ENCODE peak calls at places on chromosomes 2 and 18, in seven cellular contexts. One of them, this sample, is unnamed.

GRCh38 chr2:70962211-70962884 is 16.1 kb upstream of the ANKRD53 start:
- DNase-seq in bronchial epithelial cell: no peak
- DNase-seq in uterus: no peak
- DNase-seq in HCT116: no peak
- DNase-seq in GM20000: no peak
- DNase-seq in AG04449: no peak
- DNase-seq in choroid plexus epithelial cell: no peak
- DNase-seq in this sample: no peak

GRCh38 chr2:206045251-206045650 is 40.7 kb downstream of the INO80D start:
- DNase-seq in bronchial epithelial cell: no peak
- DNase-seq in uterus: no peak
- DNase-seq in HCT116: no peak
- DNase-seq in AG04449: peak
- DNase-seq in choroid plexus epithelial cell: peak
- DNase-seq in GM20000: no peak
- DNase-seq in this sample: no peak

GRCh38 chr2:230326453-230327417 is at the start of gene SP140L:
- DNase-seq in uterus: peak
- DNase-seq in choroid plexus epithelial cell: peak
- DNase-seq in HCT116: peak
- DNase-seq in AG04449: peak
- DNase-seq in GM20000: peak
- DNase-seq in bronchial epithelial cell: peak
- DNase-seq in this sample: peak

GRCh38 chr2:134365356-134365755 is 111.5 kb downstream of the MGAT5 start:
- DNase-seq in AG04449: no peak
- DNase-seq in GM20000: no peak
- DNase-seq in HCT116: peak
- DNase-seq in bronchial epithelial cell: no peak
- DNase-seq in uterus: no peak
- DNase-seq in choroid plexus epithelial cell: peak
- DNase-seq in this sample: no peak

GRCh38 chr2:96142217-96143113 is 2.8 kb downstream of the DUSP2 start:
- DNase-seq in bronchial epithelial cell: no peak
- DNase-seq in GM20000: peak
- DNase-seq in uterus: no peak
- DNase-seq in HCT116: no peak
- DNase-seq in AG04449: no peak
- DNase-seq in choroid plexus epithelial cell: no peak
- DNase-seq in this sample: peak

GRCh38 chr2:73176205-73176880 is 26.0 kb upstream of the NOTO start:
- DNase-seq in uterus: peak
- DNase-seq in AG04449: no peak
- DNase-seq in choroid plexus epithelial cell: peak
- DNase-seq in bronchial epithelial cell: no peak
- DNase-seq in GM20000: peak
- DNase-seq in HCT116: no peak
- DNase-seq in this sample: peak

GRCh38 chr18:44458777-44459176 is 221.9 kb upstream of the SETBP1 start:
- DNase-seq in AG04449: peak
- DNase-seq in choroid plexus epithelial cell: peak
- DNase-seq in uterus: no peak
- DNase-seq in bronchial epithelial cell: peak
- DNase-seq in HCT116: no peak
- DNase-seq in GM20000: no peak
- DNase-seq in this sample: no peak

GRCh38 chr2:149329068-149329467 is 1.3 kb upstream of the LYPD6 start:
- DNase-seq in GM20000: no peak
- DNase-seq in choroid plexus epithelial cell: no peak
- DNase-seq in bronchial epithelial cell: no peak
- DNase-seq in AG04449: no peak
- DNase-seq in HCT116: peak
- DNase-seq in uterus: no peak
- DNase-seq in this sample: no peak

GRCh38 chr2:19936979-19937378 is 35.2 kb upstream of the TTC32 start:
- DNase-seq in choroid plexus epithelial cell: no peak
- DNase-seq in uterus: no peak
- DNase-seq in HCT116: no peak
- DNase-seq in AG04449: no peak
- DNase-seq in bronchial epithelial cell: no peak
- DNase-seq in GM20000: no peak
- DNase-seq in this sample: no peak

GRCh38 chr2:145258903-145259579 is 739.1 kb upstream of the ZEB2 start:
- DNase-seq in AG04449: peak
- DNase-seq in bronchial epithelial cell: no peak
- DNase-seq in choroid plexus epithelial cell: peak
- DNase-seq in GM20000: no peak
- DNase-seq in uterus: no peak
- DNase-seq in HCT116: no peak
- DNase-seq in this sample: peak

GRCh38 chr2:3025261-3025660 is 352.4 kb downstream of the EIPR1 start:
- DNase-seq in bronchial epithelial cell: no peak
- DNase-seq in uterus: no peak
- DNase-seq in choroid plexus epithelial cell: no peak
- DNase-seq in AG04449: no peak
- DNase-seq in HCT116: no peak
- DNase-seq in GM20000: no peak
- DNase-seq in this sample: no peak

GRCh38 chr2:106638043-106638442 is 150.9 kb downstream of the CD8B2 start:
- DNase-seq in HCT116: no peak
- DNase-seq in GM20000: no peak
- DNase-seq in bronchial epithelial cell: peak
- DNase-seq in AG04449: no peak
- DNase-seq in uterus: no peak
- DNase-seq in choroid plexus epithelial cell: peak
- DNase-seq in this sample: no peak

GRCh38 chr2:236657215-236657614 is 87.6 kb downstream of the ACKR3 start:
- DNase-seq in GM20000: no peak
- DNase-seq in AG04449: no peak
- DNase-seq in HCT116: no peak
- DNase-seq in uterus: no peak
- DNase-seq in choroid plexus epithelial cell: no peak
- DNase-seq in bronchial epithelial cell: no peak
- DNase-seq in this sample: no peak

GRCh38 chr2:64629329-64629781 is 24.4 kb downstream of the SERTAD2 start:
- DNase-seq in AG04449: no peak
- DNase-seq in GM20000: no peak
- DNase-seq in uterus: no peak
- DNase-seq in choroid plexus epithelial cell: no peak
- DNase-seq in HCT116: no peak
- DNase-seq in bronchial epithelial cell: peak
- DNase-seq in this sample: no peak

GRCh38 chr2:236179653-236180500 is 11.7 kb upstream of the GBX2 start:
- DNase-seq in GM20000: no peak
- DNase-seq in HCT116: no peak
- DNase-seq in bronchial epithelial cell: peak
- DNase-seq in AG04449: no peak
- DNase-seq in choroid plexus epithelial cell: peak
- DNase-seq in uterus: no peak
- DNase-seq in this sample: no peak

GRCh38 chr18:43634994-43635393 is 357.7 kb upstream of the SYT4 start:
- DNase-seq in GM20000: no peak
- DNase-seq in uterus: no peak
- DNase-seq in bronchial epithelial cell: no peak
- DNase-seq in choroid plexus epithelial cell: no peak
- DNase-seq in AG04449: no peak
- DNase-seq in HCT116: no peak
- DNase-seq in this sample: no peak

GRCh38 chr2:188294547-188294946 is 2.9 kb downstream of the GULP1 start:
- DNase-seq in HCT116: no peak
- DNase-seq in GM20000: no peak
- DNase-seq in uterus: no peak
- DNase-seq in choroid plexus epithelial cell: peak
- DNase-seq in bronchial epithelial cell: no peak
- DNase-seq in AG04449: no peak
- DNase-seq in this sample: no peak

GRCh38 chr2:54818226-54818625 is 94.8 kb downstream of the EML6 start:
- DNase-seq in choroid plexus epithelial cell: no peak
- DNase-seq in GM20000: no peak
- DNase-seq in bronchial epithelial cell: no peak
- DNase-seq in uterus: no peak
- DNase-seq in HCT116: no peak
- DNase-seq in AG04449: no peak
- DNase-seq in this sample: no peak

GRCh38 chr2:176133366-176133765 is 3.9 kb downstream of the HOXD8 start:
- DNase-seq in bronchial epithelial cell: no peak
- DNase-seq in HCT116: no peak
- DNase-seq in GM20000: no peak
- DNase-seq in choroid plexus epithelial cell: no peak
- DNase-seq in AG04449: no peak
- DNase-seq in uterus: peak
- DNase-seq in this sample: no peak

GRCh38 chr2:60294901-60295590 is 258.4 kb downstream of the BCL11A start:
- DNase-seq in bronchial epithelial cell: no peak
- DNase-seq in HCT116: no peak
- DNase-seq in AG04449: no peak
- DNase-seq in GM20000: no peak
- DNase-seq in choroid plexus epithelial cell: no peak
- DNase-seq in uterus: no peak
- DNase-seq in this sample: no peak

GRCh38 chr18:7038330-7038846 is 79.2 kb downstream of the LAMA1 start:
- DNase-seq in choroid plexus epithelial cell: peak
- DNase-seq in uterus: peak
- DNase-seq in AG04449: peak
- DNase-seq in HCT116: no peak
- DNase-seq in bronchial epithelial cell: peak
- DNase-seq in GM20000: no peak
- DNase-seq in this sample: peak

DNA sequence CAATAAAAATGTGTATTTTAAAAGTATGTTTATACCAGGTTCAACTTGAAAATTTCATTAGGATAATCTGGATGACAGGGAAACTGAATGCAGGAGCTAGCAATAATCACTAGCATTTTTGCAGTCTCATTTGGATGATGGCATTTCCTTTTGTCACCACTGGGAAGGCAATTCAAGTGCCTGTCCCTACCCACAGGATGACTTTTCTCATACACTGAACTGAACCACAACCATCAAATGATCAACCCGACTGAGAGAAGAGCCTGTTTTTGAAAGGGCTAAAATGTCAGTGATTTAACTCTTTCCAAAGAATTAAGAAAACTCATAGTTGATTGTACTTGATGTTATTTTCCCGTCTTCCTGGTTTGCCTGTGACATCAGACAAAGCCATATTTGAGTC is 115.0 kb downstream of the FAM124B start:
- DNase-seq in AG04449: no peak
- DNase-seq in bronchial epithelial cell: no peak
- DNase-seq in choroid plexus epithelial cell: no peak
- DNase-seq in HCT116: no peak
- DNase-seq in GM20000: no peak
- DNase-seq in uterus: no peak
- DNase-seq in this sample: no peak
- TF ChIP-seq CTCF in AG04449: no peak
- TF ChIP-seq CTCF in bronchial epithelial cell: no peak
- TF ChIP-seq CTCF in choroid plexus epithelial cell: no peak
- TF ChIP-seq CTCF in HCT116: peak
- TF ChIP-seq CTCF in GM20000: no peak
- TF ChIP-seq CTCF in uterus: no peak
- TF ChIP-seq CTCF in this sample: no peak

DNA sequence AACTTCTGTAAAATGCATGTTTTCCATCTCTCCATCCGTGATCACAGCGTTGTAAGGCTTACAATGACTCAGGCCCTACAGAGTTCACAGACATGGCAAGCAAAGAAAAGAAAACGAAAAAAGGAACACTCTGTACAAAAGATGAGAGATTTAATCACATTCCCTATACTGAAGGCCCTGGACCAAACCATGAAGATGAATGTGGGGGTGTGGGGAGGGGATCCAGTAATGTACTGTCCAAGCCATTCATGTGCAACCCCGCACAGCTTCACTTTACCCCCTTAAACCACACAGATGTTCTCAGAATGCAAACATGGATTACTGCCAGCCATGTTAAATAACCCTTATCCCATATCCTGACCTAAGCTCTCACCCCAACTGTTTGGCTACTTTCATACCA is 391.1 kb downstream of the NCKAP5 start:
- DNase-seq in bronchial epithelial cell: no peak
- DNase-seq in AG04449: no peak
- DNase-seq in choroid plexus epithelial cell: peak
- DNase-seq in uterus: no peak
- DNase-seq in GM20000: no peak
- DNase-seq in HCT116: no peak
- DNase-seq in this sample: no peak
- TF ChIP-seq CTCF in bronchial epithelial cell: no peak
- TF ChIP-seq CTCF in AG04449: no peak
- TF ChIP-seq CTCF in choroid plexus epithelial cell: no peak
- TF ChIP-seq CTCF in uterus: no peak
- TF ChIP-seq CTCF in GM20000: no peak
- TF ChIP-seq CTCF in HCT116: no peak
- TF ChIP-seq CTCF in this sample: no peak

DNA sequence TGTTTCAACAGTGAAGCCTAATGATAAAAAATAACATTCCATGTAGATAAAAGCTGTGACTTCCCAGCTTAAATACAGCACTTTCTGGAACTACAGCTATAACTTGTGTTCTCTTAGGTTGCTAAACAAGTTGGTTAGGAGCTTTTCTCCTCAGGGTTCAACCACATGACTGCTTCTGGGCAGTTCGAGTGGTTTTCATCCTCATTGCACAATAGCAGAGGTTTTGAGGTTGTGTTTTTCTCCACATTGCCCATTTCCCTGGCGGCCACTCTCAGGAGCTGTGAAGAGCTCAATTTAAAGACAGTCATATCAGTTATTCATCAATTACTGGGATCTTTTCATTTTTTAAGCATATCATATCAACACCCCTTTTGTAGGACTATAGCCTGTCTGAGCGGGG is 102.2 kb upstream of the CYP1B1 start:
- DNase-seq in GM20000: no peak
- DNase-seq in AG04449: no peak
- DNase-seq in uterus: no peak
- DNase-seq in HCT116: no peak
- DNase-seq in bronchial epithelial cell: no peak
- DNase-seq in choroid plexus epithelial cell: peak
- DNase-seq in this sample: no peak
- TF ChIP-seq CTCF in GM20000: no peak
- TF ChIP-seq CTCF in AG04449: no peak
- TF ChIP-seq CTCF in uterus: no peak
- TF ChIP-seq CTCF in HCT116: no peak
- TF ChIP-seq CTCF in bronchial epithelial cell: no peak
- TF ChIP-seq CTCF in choroid plexus epithelial cell: peak
- TF ChIP-seq CTCF in this sample: no peak

GRCh38 chr2:109189751-109190150 is 60.7 kb downstream of the SH3RF3 start:
- DNase-seq in GM20000: no peak
- DNase-seq in uterus: no peak
- DNase-seq in AG04449: no peak
- DNase-seq in bronchial epithelial cell: no peak
- DNase-seq in choroid plexus epithelial cell: peak
- DNase-seq in HCT116: no peak
- DNase-seq in this sample: no peak
- TF ChIP-seq CTCF in GM20000: no peak
- TF ChIP-seq CTCF in uterus: no peak
- TF ChIP-seq CTCF in AG04449: no peak
- TF ChIP-seq CTCF in bronchial epithelial cell: no peak
- TF ChIP-seq CTCF in choroid plexus epithelial cell: no peak
- TF ChIP-seq CTCF in HCT116: no peak
- TF ChIP-seq CTCF in this sample: no peak

GRCh38 chr2:15253247-15253646 is 307.9 kb downstream of the NBAS start:
- DNase-seq in bronchial epithelial cell: no peak
- DNase-seq in uterus: no peak
- DNase-seq in AG04449: no peak
- DNase-seq in GM20000: no peak
- DNase-seq in choroid plexus epithelial cell: no peak
- DNase-seq in HCT116: no peak
- DNase-seq in this sample: no peak
- TF ChIP-seq CTCF in bronchial epithelial cell: no peak
- TF ChIP-seq CTCF in uterus: no peak
- TF ChIP-seq CTCF in AG04449: no peak
- TF ChIP-seq CTCF in GM20000: no peak
- TF ChIP-seq CTCF in choroid plexus epithelial cell: no peak
- TF ChIP-seq CTCF in HCT116: no peak
- TF ChIP-seq CTCF in this sample: no peak

This sample was measured in activated CD8-positive, alpha-beta T cell treated with anti-CD3 and anti-CD28 coated beads for 36 hours.